ENCODE peak calls at places on chromosome 17, in six cellular contexts. Z, U, G, D, M and Y are unnamed samples.

GRCh38 chr17:78605429-78605828 is 28.2 kb upstream of the DNAH17 start:
- DNase-seq in U (no peak), M (no peak), G (no peak), Z (no peak), D (no peak), Y (no peak)

GRCh38 chr17:80363518-80364090 is 51.4 kb upstream of the ENDOV start:
- DNase-seq in U (no peak), Z (no peak), M (no peak), D (no peak), G (no peak), Y (no peak)

GRCh38 chr17:47776330-47777197 is 43.5 kb downstream of the TBX21 start:
- DNase-seq in Z (peak; percentile 30), G (peak; percentile 42), M (peak; percentile 63), U (no peak), D (no peak), Y (no peak)

GRCh38 chr17:42548070-42548837 is 4.5 kb upstream of the HSD17B1 start:
- DNase-seq in D (peak; percentile 57), Z (peak; percentile 84), U (no peak), M (peak; percentile 60), G (no peak), Y (peak; percentile 93)

GRCh38 chr17:1683489-1683888 is 1.2 kb downstream of the PRPF8 start:
- DNase-seq in D (no peak), M (no peak), U (no peak), Z (no peak), G (no peak), Y (no peak)

GRCh38 chr17:2062571-2063183 is 7.8 kb downstream of the HIC1 start:
- DNase-seq in M (peak; percentile 57), G (peak; percentile 49), U (no peak), D (no peak), Z (no peak), Y (no peak)

GRCh38 chr17:49730078-49730786 is 22.5 kb upstream of the SLC35B1 start:
- DNase-seq in G (peak; percentile 88), Z (no peak), U (peak; percentile 77), M (peak; percentile 96), D (peak; percentile 87), Y (no peak)

GRCh38 chr17:49906511-49907136 is 58.8 kb upstream of the TAC4 start:
- DNase-seq in G (no peak), D (no peak), M (no peak), U (no peak), Z (peak; percentile 81), Y (no peak)

GRCh38 chr17:8062807-8063483 is 24.1 kb downstream of the ALOX15B start:
- DNase-seq in G (no peak), D (no peak), M (no peak), U (no peak), Z (no peak), Y (no peak)

GRCh38 chr17:2138768-2139167 is 83.9 kb downstream of the HIC1 start:
- DNase-seq in Z (peak; percentile 64), U (no peak), D (no peak), G (no peak), M (peak; percentile 61), Y (no peak)

GRCh38 chr17:5069724-5070123 is 8.5 kb upstream of the ZFP3 start:
- DNase-seq in Z (no peak), D (no peak), U (peak; percentile 27), M (no peak), G (peak; percentile 16), Y (no peak)

GRCh38 chr17:77375917-77376651 is 235.3 kb downstream of the SEC14L1 start:
- DNase-seq in M (peak; percentile 82), U (no peak), Z (no peak), G (peak; percentile 92), D (no peak), Y (no peak)
- H3K27ac ChIP-seq in M (peak overlapping the region; percentile 82), U (peak overlapping the region; percentile 95), Z (no peak overlapping the region), G (peak overlapping the region; percentile 94), D (peak overlapping the region; percentile 98), Y (peak overlapping the region; percentile 91)

GRCh38 chr17:39772987-39773664 is 35.4 kb downstream of the GRB7 start:
- DNase-seq in D (no peak), M (no peak), G (no peak), Z (no peak), U (no peak), Y (no peak)
- H3K4me1 ChIP-seq in D (no peaks in the 10 kb centered on the region), M (peaks cover 6% of the 10 kb centered on the region), G (no peaks in the 10 kb centered on the region), Z (peaks cover 38% of the 10 kb centered on the region), U (no peaks in the 10 kb centered on the region), Y (no peaks in the 10 kb centered on the region)

GRCh38 chr17:40286473-40286872 is 1.2 kb upstream of the CDC6 start:
- DNase-seq in Z (no peak), D (no peak), G (no peak), U (no peak), M (no peak), Y (no peak)

GRCh38 chr17:40287159-40287493 is 553 bp upstream of the CDC6 start:
- DNase-seq in U (no peak), Z (no peak), M (no peak), G (no peak), D (no peak), Y (no peak)

GRCh38 chr17:40281663-40282062 is 6.0 kb upstream of the CDC6 start:
- DNase-seq in M (no peak), Z (peak; percentile 40), D (no peak), U (no peak), G (no peak), Y (no peak)

GRCh38 chr17:40283662-40284061 is 4.0 kb upstream of the CDC6 start:
- DNase-seq in G (peak; percentile 96), D (no peak), U (no peak), M (peak; percentile 77), Z (no peak), Y (no peak)

DNA sequence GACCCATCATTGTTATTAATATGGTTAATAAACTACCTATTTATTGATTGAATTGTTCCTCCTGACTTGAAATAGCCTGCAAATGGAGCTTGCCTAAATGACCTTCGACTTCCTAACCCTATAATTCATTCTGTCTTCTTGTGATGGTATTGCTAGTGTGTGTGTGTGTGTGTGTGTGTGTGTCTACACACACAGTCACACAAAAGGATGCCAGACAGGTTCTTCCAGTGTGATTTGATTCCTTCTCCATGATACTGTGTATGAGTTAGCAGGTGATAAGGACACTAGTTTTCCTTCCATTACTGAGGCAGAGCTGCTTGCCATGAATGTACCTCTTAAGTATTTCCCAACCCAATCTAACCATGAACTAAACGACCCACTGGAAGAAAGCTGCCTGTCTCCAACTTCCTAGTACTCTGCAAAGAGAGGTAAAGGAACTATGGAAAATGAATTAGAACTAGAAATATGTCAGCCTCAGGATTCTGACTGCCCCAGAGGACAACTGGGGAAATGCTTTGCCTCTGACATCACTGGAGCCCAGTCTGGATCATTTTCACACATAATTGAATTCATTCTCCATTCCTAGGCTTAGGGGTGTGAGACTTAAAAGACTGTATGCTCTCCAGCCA is 3.5 kb upstream of the CDC6 start:
- DNase-seq in D (no peak), G (peak; percentile 83), Z (peak; percentile 57), U (no peak), M (peak; percentile 65), Y (no peak)
- TF ChIP-seq CTCF in D (peak; percentile 34), G (peak; percentile 37), Z (peak; percentile 42), U (no peak), M (peak; percentile 36), Y (peak; percentile 21)

GRCh38 chr17:81889602-81890001 is 1.8 kb downstream of the ALYREF start:
- DNase-seq in Z (no peak), D (no peak), U (no peak), G (no peak), M (no peak), Y (no peak)
- H3K27ac ChIP-seq in Z (no peak overlapping the region), D (no peak overlapping the region), U (no peak overlapping the region), G (no peak overlapping the region), M (no peak overlapping the region), Y (no peak overlapping the region)

DNA sequence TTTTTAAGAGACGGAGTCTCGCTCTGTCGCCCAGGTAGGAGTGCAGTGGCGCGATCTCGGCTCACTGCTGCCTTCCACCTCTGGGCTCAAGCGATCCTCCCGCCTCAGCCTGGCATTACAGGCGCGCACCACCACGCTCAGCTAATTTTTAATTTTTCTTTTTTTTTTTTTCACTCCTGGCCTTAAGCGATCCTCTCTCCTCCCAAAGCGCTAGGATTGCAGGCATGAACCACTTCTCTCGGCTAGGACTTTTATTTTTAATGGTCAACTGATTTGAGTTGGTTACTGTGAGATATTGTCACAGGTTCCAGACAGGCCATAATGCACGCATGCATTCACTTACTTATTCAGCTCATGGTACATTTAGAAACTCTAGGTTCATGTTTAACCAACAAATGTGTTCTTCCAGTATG is 888 bp downstream of the PIGW start:
- DNase-seq in U (no peak), Z (no peak), G (no peak), M (no peak), D (no peak), Y (no peak)
- H3K4me1 ChIP-seq in U (peaks cover 4% of the 10 kb centered on the region), Z (peaks cover 15% of the 10 kb centered on the region), G (peaks cover 5% of the 10 kb centered on the region), M (no peaks in the 10 kb centered on the region), D (peaks cover 19% of the 10 kb centered on the region), Y (peaks cover 4% of the 10 kb centered on the region)

GRCh38 chr17:75773808-75774470 is 8.9 kb upstream of the GALK1 start:
- DNase-seq in U (no peak), M (no peak), Z (no peak), G (no peak), D (no peak), Y (peak; percentile 67)

GRCh38 chr17:75776399-75777242 is 8.0 kb upstream of the UNK start:
- DNase-seq in U (no peak), D (no peak), G (no peak), Z (no peak), M (peak; percentile 55), Y (peak; percentile 47)

GRCh38 chr17:75773121-75773807 is 8.3 kb upstream of the GALK1 start:
- DNase-seq in D (no peak), U (no peak), G (no peak), Z (no peak), M (no peak), Y (peak; percentile 65)

GRCh38 chr17:75774988-75775668 is 9.5 kb upstream of the UNK start:
- DNase-seq in G (peak; percentile 44), U (no peak), M (peak; percentile 56), D (no peak), Z (peak; percentile 75), Y (peak; percentile 60)

DNA sequence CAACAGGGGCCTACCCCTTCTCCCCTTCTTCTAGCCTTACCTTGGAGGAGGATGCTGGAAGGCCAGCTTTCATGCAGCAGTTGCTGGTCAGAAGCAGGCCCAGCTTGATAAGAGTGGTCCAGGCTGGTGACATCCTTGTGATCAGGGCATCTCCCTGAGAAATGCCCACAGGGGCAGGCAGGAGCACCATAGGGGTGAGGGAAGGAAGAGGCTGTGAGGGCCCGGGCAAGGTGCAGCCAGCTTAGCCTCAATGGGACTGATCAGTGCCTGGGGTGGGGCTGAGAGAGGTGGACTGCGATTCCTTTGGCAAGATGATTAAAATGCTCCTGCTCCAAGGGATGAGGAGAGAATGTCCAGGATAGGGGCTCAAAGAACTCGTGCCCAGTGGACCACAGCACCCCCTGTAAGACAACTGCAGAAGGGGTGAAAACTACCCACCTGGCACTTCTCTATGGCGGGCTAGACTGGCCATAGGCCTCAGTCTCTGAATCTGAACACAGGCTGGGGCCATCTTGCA is 9.5 kb upstream of the GALK1 start:
- DNase-seq in U (no peak), G (no peak), D (no peak), Z (no peak), M (no peak), Y (peak; percentile 57)
- TF ChIP-seq CTCF in U (no peak), G (no peak), D (no peak), Z (no peak), M (no peak), Y (no peak)